ENCODE peak calls at places on chromosome 5, in four cellular contexts. L, U, M and Q are unnamed samples.

GRCh38 chr5:145637396-145637795 is 197.7 kb downstream of the PRELID2 start:
- DNase-seq in L (no peak), U (peak), M (no peak), Q (no peak)

GRCh38 chr5:163649522-163649921 is 144.1 kb downstream of the MAT2B start:
- DNase-seq in L (no peak), M (no peak), U (peak), Q (no peak)

GRCh38 chr5:132183723-132184122 is 43.9 kb downstream of the P4HA2 start:
- DNase-seq in L (no peak), M (no peak), U (peak), Q (no peak)

GRCh38 chr5:58759745-58760144 is 176.9 kb downstream of the RAB3C start:
- DNase-seq in M (no peak), U (peak), L (no peak), Q (no peak)

GRCh38 chr5:114363837-114364236 is 2.0 kb downstream of the KCNN2 start:
- DNase-seq in M (peak), L (no peak), U (no peak), Q (no peak)

GRCh38 chr5:68251386-68251785 is 35.8 kb downstream of the PIK3R1 start:
- DNase-seq in L (no peak), M (no peak), U (peak), Q (no peak)

GRCh38 chr5:129382921-129383672 is 77.0 kb upstream of the ADAMTS19 start:
- DNase-seq in U (peak), L (no peak), M (no peak), Q (no peak)

GRCh38 chr5:168607946-168608345 is 28.8 kb upstream of the PANK3 start:
- DNase-seq in L (no peak), M (no peak), U (no peak), Q (no peak)

GRCh38 chr5:14357441-14357840 is 214.3 kb downstream of the TRIO start:
- DNase-seq in M (peak), L (no peak), U (no peak), Q (peak)

GRCh38 chr5:154112255-154112654 is 73.5 kb downstream of the MFAP3 start:
- DNase-seq in U (no peak), M (no peak), L (no peak), Q (no peak)

GRCh38 chr5:102421647-102422046 is 77.2 kb downstream of the SLCO6A1 start:
- DNase-seq in U (no peak), M (no peak), L (no peak), Q (no peak)

GRCh38 chr5:167578977-167579700 is 712.3 kb upstream of the WWC1 start:
- DNase-seq in L (no peak), U (peak), M (no peak), Q (no peak)

GRCh38 chr5:132655821-132656773 is 1.9 kb upstream of the IL13 start:
- DNase-seq in U (peak), L (no peak), M (peak), Q (no peak)

GRCh38 chr5:91281409-91281808 is 101.7 kb downstream of the ARRDC3 start:
- DNase-seq in M (no peak), U (peak), L (no peak), Q (no peak)

GRCh38 chr5:144778546-144778945 is 607.9 kb downstream of the KCTD16 start:
- DNase-seq in L (no peak), M (no peak), U (peak), Q (no peak)

GRCh38 chr5:55160493-55161209 is 680 bp downstream of the GPX8 start:
- DNase-seq in U (peak), M (peak), L (peak), Q (peak)

GRCh38 chr5:102049517-102049916 is 246.6 kb downstream of the SLCO4C1 start:
- DNase-seq in M (no peak), L (no peak), U (no peak), Q (no peak)

GRCh38 chr5:91443028-91443427 is 59.9 kb upstream of the ARRDC3 start:
- DNase-seq in U (peak), L (no peak), M (no peak), Q (no peak)

GRCh38 chr5:54696931-54697330 is 179.4 kb downstream of the SNX18 start:
- DNase-seq in L (no peak), M (no peak), U (no peak), Q (no peak)

GRCh38 chr5:144237851-144238250 is 67.2 kb downstream of the KCTD16 start:
- DNase-seq in M (no peak), L (no peak), U (peak), Q (no peak)

GRCh38 chr5:122458278-122458872 is 146.3 kb downstream of the SNCAIP start:
- DNase-seq in L (no peak), M (peak), U (peak), Q (no peak)

GRCh38 chr5:74642543-74642863 is 2.0 kb upstream of the ENC1 start:
- DNase-seq in M (no peak), U (no peak), L (no peak), Q (no peak)

GRCh38 chr5:178116406-178116885 is 3.1 kb downstream of the N4BP3 start:
- DNase-seq in L (peak), M (no peak), U (no peak), Q (no peak)

GRCh38 chr5:139416651-139417050 is 12.8 kb upstream of the SPATA24 start:
- DNase-seq in M (no peak), U (no peak), L (no peak), Q (no peak)

DNA sequence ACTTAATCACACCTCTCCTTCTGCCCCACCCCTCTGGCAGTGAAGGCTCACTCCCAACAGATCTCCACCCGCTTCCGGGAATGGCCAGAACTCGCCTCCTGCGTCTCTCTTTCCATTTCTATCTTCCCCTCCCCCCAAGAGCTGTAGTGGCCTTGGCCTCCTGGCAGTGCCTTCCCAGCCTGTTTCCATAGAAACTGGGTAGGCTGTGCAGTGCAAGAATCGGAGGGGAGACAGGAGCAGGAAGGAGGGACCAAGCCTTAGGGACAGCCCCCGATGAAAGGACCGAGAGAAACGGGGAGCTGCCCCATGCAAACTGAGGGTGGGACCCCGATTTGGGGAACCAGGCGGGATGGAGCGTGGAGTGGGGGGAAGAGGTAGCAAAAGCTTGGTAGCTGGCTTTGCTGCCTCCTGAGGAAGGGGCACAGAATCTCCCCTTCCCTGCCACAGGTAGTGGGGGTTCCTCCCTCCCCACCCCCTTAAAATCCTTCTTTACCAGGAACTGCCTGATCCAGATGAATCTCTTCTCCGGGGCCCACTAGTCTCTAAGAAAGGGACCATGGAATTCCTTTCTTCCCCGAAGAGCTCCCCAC is 4.5 kb upstream of the PCDH1 start:
- DNase-seq in L (peak), M (peak), U (no peak), Q (no peak)
- TF ChIP-seq CTCF in L (no peak), M (no peak), U (no peak), Q (no peak)

DNA sequence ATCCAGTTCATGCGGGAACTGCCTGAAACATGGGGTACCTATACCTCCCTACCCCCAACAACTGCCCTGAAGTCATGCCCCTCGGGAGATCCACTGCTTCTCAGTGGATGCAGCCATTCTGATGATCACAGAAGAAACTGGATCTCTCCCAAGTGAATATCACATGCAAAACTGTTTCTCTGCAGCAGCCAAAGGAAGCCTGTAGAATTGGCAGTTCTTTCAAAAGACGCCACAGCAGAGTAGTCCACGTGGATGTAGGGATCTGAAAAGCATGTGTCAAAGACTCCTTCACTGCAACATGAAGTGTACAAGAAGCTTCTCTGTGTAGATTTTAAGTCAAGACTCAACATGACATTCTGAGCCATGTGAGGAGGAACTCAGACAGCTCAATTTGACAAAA is 286.7 kb downstream of the NR3C1 start:
- DNase-seq in M (no peak), L (no peak), U (no peak), Q (no peak)
- TF ChIP-seq CTCF in M (no peak), L (no peak), U (no peak), Q (no peak)

GRCh38 chr5:86500947-86501346 is 116.8 kb upstream of the COX7C start:
- DNase-seq in M (peak), U (no peak), L (no peak), Q (peak)
- TF ChIP-seq CTCF in M (peak), U (no peak), L (no peak), Q (no peak)

GRCh38 chr5:38556599-38557308 is at the start of gene LIFR:
- DNase-seq in U (peak), M (peak), L (peak), Q (peak)
- TF ChIP-seq CTCF in U (no peak), M (no peak), L (no peak), Q (no peak)